ENCODE peak calls at places on chromosomes 11 and 22, in eight cellular contexts. C is AG04450, B is cardiac muscle cell, P is right lobe of liver, M is thyroid gland, L is mesendoderm, V is brain microvascular endothelial cell, U is GM23248. F is an unnamed sample.

GRCh38 chr11:132804258-132804657 is 728.0 kb downstream of the OPCML start:
- DNase-seq in B (no peak), P (no peak), C (no peak), M (no peak), U (no peak), V (no peak), L (peak), F (no peak)

GRCh38 chr22:37377927-37378326 is 49.4 kb downstream of the ELFN2 start:
- DNase-seq in C (no peak), V (no peak), M (no peak), B (no peak), U (no peak), L (no peak), P (no peak), F (no peak)

GRCh38 chr11:64181506-64182411 is 4.2 kb upstream of the STIP1 start:
- DNase-seq in B (peak), M (peak), U (peak), V (peak), C (peak), P (peak), L (peak), F (peak)

GRCh38 chr11:116420770-116421528 is 351.8 kb downstream of the BUD13 start:
- DNase-seq in B (peak), C (no peak), L (peak), V (peak), P (no peak), U (peak), M (no peak), F (no peak)

GRCh38 chr11:73956876-73957653 is 6.2 kb downstream of the DNAJB13 start:
- DNase-seq in L (no peak), P (no peak), M (no peak), U (no peak), V (no peak), C (no peak), B (no peak), F (no peak)

GRCh38 chr22:45879552-45879949 is 97.4 kb downstream of the WNT7B start:
- DNase-seq in P (no peak), C (no peak), U (no peak), B (no peak), L (no peak), V (no peak), M (no peak), F (no peak)

GRCh38 chr11:34644669-34645406 is 23.9 kb downstream of the EHF start:
- DNase-seq in L (peak), C (peak), P (no peak), B (no peak), U (peak), V (peak), M (no peak), F (no peak)

GRCh38 chr11:83827520-83827919 is 541.4 kb upstream of the CCDC90B start:
- DNase-seq in L (no peak), U (peak), V (peak), M (no peak), B (no peak), C (no peak), P (no peak), F (no peak)

GRCh38 chr11:102081313-102081712 is 28.9 kb upstream of the YAP1 start:
- DNase-seq in P (no peak), L (no peak), M (no peak), U (peak), B (no peak), V (no peak), C (no peak), F (no peak)

GRCh38 chr11:8202428-8203160 is 33.8 kb upstream of the RIC3 start:
- DNase-seq in U (no peak), P (no peak), M (no peak), B (no peak), C (no peak), V (no peak), L (no peak), F (no peak)

GRCh38 chr22:39311592-39312400 is 7.6 kb downstream of the RPL3 start:
- DNase-seq in P (peak), B (no peak), M (no peak), C (no peak), V (no peak), U (peak), L (peak), F (no peak)

GRCh38 chr11:114059278-114059983 is at the start of gene ZBTB16:
- DNase-seq in U (peak), C (no peak), V (no peak), P (peak), L (peak), M (peak), B (peak), F (peak)
- H3K27ac ChIP-seq in U (no peak), C (no peak), V (no peak), P (peak), L (no peak), M (peak), B (no peak), F (peak)

GRCh38 chr11:68457214-68457897 is 3.2 kb upstream of the PPP6R3 start:
- DNase-seq in U (no peak), M (no peak), C (no peak), L (no peak), V (no peak), B (no peak), P (no peak), F (no peak)

GRCh38 chr11:68459886-68460740 is 439 bp upstream of the PPP6R3 start:
- DNase-seq in B (peak), C (peak), P (peak), V (peak), L (peak), U (peak), M (peak), F (peak)

GRCh38 chr11:68454767-68455166 is 5.8 kb upstream of the PPP6R3 start:
- DNase-seq in P (no peak), V (no peak), B (no peak), C (no peak), M (peak), U (no peak), L (peak), F (no peak)

GRCh38 chr11:68457898-68458249 is 2.7 kb upstream of the PPP6R3 start:
- DNase-seq in U (no peak), C (no peak), M (no peak), P (no peak), V (no peak), B (no peak), L (no peak), F (no peak)

DNA sequence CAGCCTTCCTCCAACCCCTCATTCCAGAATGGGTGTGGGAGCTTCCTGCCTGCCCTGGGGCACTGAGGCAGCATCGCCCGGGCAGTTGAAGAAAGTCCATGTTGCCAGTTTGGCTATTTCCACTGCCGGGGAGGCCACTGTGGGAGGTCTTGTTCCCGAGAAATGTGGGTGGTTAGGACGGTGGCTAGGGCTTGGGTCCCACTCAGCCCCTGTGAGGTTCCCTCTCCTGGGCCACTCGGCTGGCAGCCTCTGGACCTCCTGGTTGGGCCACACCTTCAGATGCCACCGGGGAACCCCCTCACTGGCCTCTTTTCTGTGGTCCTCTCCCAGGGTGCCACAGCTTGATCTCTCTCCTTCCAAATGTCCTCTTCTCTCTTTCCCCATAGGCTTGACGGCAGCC is 5.1 kb upstream of the PPP6R3 start:
- DNase-seq in V (no peak), L (no peak), B (no peak), M (no peak), C (no peak), U (no peak), P (no peak), F (no peak)
- H3K27ac ChIP-seq in V (no peak), L (no peak), B (no peak), M (peak), C (no peak), U (no peak), P (no peak), F (no peak)

DNA sequence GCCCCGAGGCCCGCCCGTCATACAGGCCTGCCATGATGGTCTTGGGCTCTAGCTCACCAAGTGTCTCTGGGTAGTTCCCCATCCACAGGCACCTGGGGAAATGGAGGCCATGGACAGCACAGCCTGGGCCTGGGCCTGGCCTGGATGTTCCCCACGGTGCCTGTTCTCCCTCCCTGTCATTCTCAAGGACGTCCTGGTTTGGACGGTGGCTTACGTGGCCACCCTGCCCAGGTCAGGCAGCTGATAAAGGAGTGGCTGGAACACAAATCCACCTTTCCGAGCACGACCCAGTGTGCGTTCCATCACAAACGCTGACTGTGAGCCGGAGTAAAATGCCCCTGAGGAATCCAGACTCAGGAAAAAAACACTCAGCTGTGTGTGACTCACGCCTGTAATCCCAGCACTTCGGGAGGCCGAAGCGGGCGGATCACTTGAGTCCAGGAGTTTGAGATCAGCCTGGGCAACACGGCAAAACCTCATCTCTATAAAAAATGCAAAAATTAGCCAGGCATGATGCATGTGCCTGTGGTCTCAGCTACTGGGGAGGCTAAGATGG is 41.2 kb upstream of the TESMIN start:
- DNase-seq in P (no peak), L (no peak), M (no peak), U (no peak), C (no peak), V (peak), B (no peak), F (no peak)
- H3K27ac ChIP-seq in P (no peak), L (no peak), M (no peak), U (no peak), C (no peak), V (no peak), B (no peak), F (no peak)

DNA sequence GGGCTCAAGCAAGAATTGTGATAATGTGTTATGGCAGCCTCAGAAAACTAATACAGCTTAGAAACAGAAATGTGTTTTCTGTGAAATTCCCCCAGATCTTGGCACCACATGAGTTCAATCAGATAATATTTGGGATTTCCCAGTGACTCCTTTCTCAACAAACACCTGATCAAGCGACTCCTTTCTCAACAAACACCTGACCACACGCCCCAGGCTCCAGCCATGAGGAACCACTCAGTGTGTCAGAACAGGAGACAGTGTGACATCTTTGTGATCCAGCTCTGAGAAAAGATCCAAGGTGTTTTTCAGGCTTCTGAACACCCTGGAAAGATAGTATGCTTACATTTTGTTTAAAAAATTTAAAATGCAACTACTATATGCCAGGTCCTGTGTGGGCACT is 1.9 kb upstream of the UVRAG start:
- DNase-seq in C (no peak), P (no peak), B (no peak), M (no peak), V (no peak), L (no peak), U (no peak), F (no peak)
- H3K27ac ChIP-seq in C (no peak), P (no peak), B (peak), M (peak), V (no peak), L (no peak), U (no peak), F (no peak)